ENCODE peak calls at places on chromosomes 6 and 20, in four cellular contexts. A is HEK293T, V is K562, B is HepG2. W is an unnamed sample.

GRCh38 chr20:36031806-36032205 is 63.4 kb downstream of the CNBD2 start:
- DNase-seq in A (no peak), B (no peak), V (no peak), W (no peak)

GRCh38 chr6:82818727-82819126 is 246.9 kb downstream of the UBE3D start:
- DNase-seq in A (no peak), B (no peak), V (no peak), W (no peak)

GRCh38 chr6:106710580-106710979 is 81.2 kb downstream of the QRSL1 start:
- DNase-seq in V (no peak), A (no peak), B (no peak), W (no peak)

GRCh38 chr20:62368629-62369507 is 1.8 kb upstream of the LAMA5 start:
- DNase-seq in V (peak; percentile 71), A (peak; percentile 48), B (peak; percentile 94), W (no peak)

GRCh38 chr6:44462797-44463770 is 75.6 kb downstream of the CDC5L start:
- DNase-seq in V (no peak), B (no peak), A (no peak), W (no peak)

GRCh38 chr6:72669324-72669723 is 47.5 kb downstream of the KCNQ5 start:
- DNase-seq in B (no peak), V (no peak), A (no peak), W (no peak)

GRCh38 chr6:170081556-170081955 is 209.3 kb downstream of the DLL1 start:
- DNase-seq in A (no peak), V (no peak), B (no peak), W (no peak)

GRCh38 chr20:14710941-14711340 is 373.5 kb upstream of the FLRT3 start:
- DNase-seq in V (no peak), B (no peak), A (no peak), W (no peak)

GRCh38 chr20:52747736-52748135 is 224.4 kb upstream of the TSHZ2 start:
- DNase-seq in V (no peak), A (peak; percentile 50), B (peak; percentile 37), W (no peak)

GRCh38 chr6:161054876-161055275 is 63.3 kb downstream of the MAP3K4 start:
- DNase-seq in A (no peak), B (no peak), V (no peak), W (no peak)

GRCh38 chr20:23289724-23290395 is 60.7 kb upstream of the NXT1 start:
- DNase-seq in B (no peak), V (no peak), A (no peak), W (no peak)

GRCh38 chr6:1136415-1136774 is 175.5 kb upstream of the FOXQ1 start:
- DNase-seq in A (no peak), B (no peak), V (no peak), W (no peak)

GRCh38 chr6:42383421-42384208 is 68.1 kb downstream of the TRERF1 start:
- DNase-seq in A (no peak), B (no peak), V (no peak), W (no peak)

GRCh38 chr20:32050851-32051556 is 1.0 kb upstream of the HCK start:
- DNase-seq in B (no peak), V (no peak), A (no peak), W (no peak)

GRCh38 chr20:63651942-63652191 is 1.4 kb downstream of the STMN3 start:
- DNase-seq in V (peak; percentile 60), B (no peak), A (no peak), W (no peak)

GRCh38 chr20:63033635-63034510 is 27.1 kb upstream of the BHLHE23 start:
- DNase-seq in V (no peak), B (no peak), A (no peak), W (no peak)

GRCh38 chr20:33054791-33055190 is 1.1 kb downstream of the BPIFB3 start:
- DNase-seq in A (no peak), B (no peak), V (no peak), W (no peak)

GRCh38 chr20:31260326-31260932 is 3.0 kb downstream of the DEFB115 start:
- DNase-seq in B (peak; percentile 66), V (peak; percentile 49), A (peak; percentile 44), W (no peak)

GRCh38 chr20:43363506-43363905 is 94.2 kb upstream of the SRSF6 start:
- DNase-seq in B (no peak), V (no peak), A (no peak), W (no peak)

GRCh38 chr6:110875548-110876169 is 1.1 kb downstream of the AMD1 start:
- DNase-seq in B (no peak), A (peak; percentile 28), V (peak; percentile 70), W (no peak)

GRCh38 chr20:33006776-33007375 is 628 bp upstream of the BPIFB2 start:
- DNase-seq in A (no peak), V (no peak), B (peak; percentile 57), W (no peak)

GRCh38 chr6:162922816-162923215 is 195.0 kb downstream of the PACRG start:
- DNase-seq in A (no peak), V (no peak), B (no peak), W (no peak)

DNA sequence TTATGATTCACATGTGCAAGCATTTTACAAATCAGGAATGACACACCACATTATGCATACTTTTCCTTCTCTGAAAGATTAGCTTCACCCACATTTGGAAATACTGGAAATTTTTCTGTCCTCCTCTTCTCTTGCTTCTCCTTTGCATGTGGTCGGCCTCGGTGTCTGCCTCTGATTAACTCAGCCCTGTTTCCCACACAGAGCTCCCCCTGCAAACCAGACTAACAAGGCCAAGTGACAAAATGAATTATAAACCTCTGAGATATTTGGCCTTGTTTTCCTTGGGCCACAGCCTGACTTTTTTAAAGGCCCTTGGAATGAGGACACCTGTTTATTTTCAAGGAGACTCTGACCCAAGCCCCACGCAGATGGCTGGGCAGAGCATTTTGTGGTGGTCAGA is 9.0 kb upstream of the CCN6 start:
- DNase-seq in B (no peak), V (no peak), A (no peak), W (no peak)
- TF ChIP-seq FOXK2 in B (no peak), V (no peak), A (no peak), W (no peak)

DNA sequence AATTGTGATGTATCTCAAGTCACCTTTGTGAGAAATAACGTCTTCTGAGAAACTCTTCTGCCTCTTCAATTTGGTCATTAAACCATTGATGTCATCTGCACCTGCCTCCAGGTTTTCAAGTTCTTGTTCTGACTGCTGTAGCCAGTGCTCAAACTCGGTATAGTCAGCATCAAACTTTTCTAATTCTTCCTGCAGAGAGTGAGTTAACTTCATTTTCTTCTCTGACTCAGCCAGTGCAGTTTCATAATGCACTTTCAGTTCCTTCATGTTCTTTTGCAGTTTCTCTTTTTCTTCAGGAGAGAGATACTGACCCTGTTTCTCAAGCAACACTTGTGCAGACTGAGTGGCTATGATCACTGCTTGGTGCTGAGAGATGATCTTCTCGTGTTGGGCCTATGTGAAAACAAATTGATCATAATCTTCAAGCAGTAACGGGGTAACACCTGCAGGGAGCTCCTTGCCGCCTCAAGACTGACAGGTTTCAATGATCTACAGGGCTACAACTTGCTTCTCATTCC is 48.8 kb downstream of the DST start:
- DNase-seq in A (no peak), V (no peak), B (no peak), W (peak; percentile 93)
- TF ChIP-seq FOXK2 in A (no peak), V (no peak), B (no peak), W (no peak)

GRCh38 chr20:59806578-59806975 is 126.9 kb downstream of the SYCP2 start:
- DNase-seq in V (no peak), B (no peak), A (no peak), W (no peak)
- TF ChIP-seq FOXK2 in V (no peak), B (no peak), A (no peak), W (no peak)

DNA sequence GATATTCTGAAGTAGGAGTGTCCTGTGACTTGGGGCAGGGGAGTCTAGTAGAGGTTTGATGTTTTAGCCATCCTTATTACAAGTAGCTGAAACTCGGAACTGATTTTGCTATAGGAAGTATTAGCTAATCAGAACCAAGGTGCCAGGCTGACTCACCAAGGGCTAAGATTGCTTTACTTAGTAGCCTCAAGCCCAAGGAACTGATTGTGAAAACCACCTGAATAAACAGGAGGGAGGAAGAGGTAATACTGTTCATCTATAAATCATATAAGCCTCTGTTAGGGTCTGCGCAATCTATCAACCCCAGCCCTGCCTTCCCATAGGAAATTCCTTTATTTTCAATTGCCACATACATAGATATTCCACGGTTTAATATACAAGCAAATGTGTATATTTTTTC is 54.4 kb downstream of the GNAS start:
- DNase-seq in A (no peak), V (no peak), B (no peak), W (no peak)
- TF ChIP-seq FOXK2 in A (no peak), V (no peak), B (no peak), W (no peak)

DNA sequence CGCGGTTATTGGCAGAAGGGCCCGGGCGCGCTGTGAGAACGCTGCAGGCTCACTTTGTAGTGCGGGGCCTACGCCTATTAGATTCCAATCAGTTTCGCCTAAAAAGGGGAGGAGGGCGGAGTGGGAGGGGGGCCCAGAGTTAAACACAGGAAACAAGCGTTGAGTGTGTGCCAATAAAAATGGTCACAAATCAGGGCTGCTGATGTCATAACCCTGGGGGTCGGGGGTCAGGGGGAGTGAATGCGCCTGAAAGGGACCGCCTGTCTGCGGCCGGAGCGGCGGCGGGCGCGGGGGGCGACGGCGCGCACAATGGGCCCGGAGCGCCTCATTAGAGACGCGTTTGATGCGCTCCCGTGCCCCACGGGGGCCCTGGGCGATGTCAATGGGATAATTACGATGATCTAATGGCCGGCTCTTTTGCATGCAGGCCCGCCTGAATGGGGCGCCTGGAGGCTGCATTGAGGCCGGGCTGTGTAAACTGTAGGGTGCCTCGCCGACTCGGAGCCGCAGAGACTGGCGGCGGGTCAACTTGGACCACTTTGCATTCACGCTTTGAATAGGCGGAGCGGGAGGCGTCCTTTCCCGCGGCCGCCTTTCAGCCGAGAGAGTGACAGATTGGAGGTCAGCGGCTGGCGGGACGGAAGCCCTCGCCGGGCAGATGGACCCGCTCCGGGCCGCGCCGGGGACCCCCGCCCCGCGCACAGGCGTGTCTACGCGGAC is 296.0 kb downstream of the TFAP2C start:
- DNase-seq in A (peak; percentile 54), V (no peak), B (no peak), W (no peak)
- TF ChIP-seq FOXK2 in A (no peak), V (no peak), B (no peak), W (no peak)

DNA sequence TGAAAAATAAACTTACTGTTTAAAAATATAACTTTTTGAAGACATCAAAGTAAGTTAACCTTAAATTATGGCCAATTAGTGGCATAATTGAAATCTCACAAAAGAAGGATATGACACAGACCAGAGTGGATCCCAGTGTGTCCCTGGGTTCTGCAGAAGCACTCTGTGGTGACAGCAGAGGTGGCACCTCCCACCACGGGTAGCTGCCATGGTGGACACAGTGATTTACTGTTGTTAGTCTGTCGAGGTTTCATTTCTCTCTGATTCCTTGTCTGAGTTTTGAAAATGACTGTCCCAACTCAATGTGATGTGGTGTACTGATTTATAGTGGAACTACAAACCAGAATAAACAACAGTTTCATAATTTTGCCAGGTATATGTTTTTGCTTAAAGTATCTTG is 76.5 kb downstream of the TULP4 start:
- DNase-seq in A (no peak), V (no peak), B (no peak), W (no peak)
- TF ChIP-seq FOXK2 in A (no peak), V (no peak), B (no peak), W (no peak)